ENCODE peak calls at places on chromosomes 3 and 15, in four cellular contexts. E is H9, D is H1, V is mesendoderm. G is an unnamed sample. For H3K27me3, the result is how much of the 10 kb centered on the place peaks cover.

GRCh38 chr15:65110676-65111292 is 4.2 kb downstream of the UBAP1L start:
- DNase-seq in E (no peak), V (peak), D (no peak), G (peak)

GRCh38 chr15:71362556-71362955 is 247.3 kb downstream of the THSD4 start:
- DNase-seq in E (no peak), V (no peak), D (no peak), G (no peak)

GRCh38 chr3:113210608-113211369 is 568 bp upstream of the BOC start:
- DNase-seq in D (peak), V (peak), E (peak), G (no peak)

GRCh38 chr15:60745469-60745971 is 266.6 kb upstream of the ICE2 start:
- DNase-seq in E (no peak), D (no peak), V (no peak), G (peak)

GRCh38 chr3:58711871-58712270 is 45.3 kb upstream of the FAM3D start:
- DNase-seq in V (no peak), E (no peak), D (no peak), G (no peak)

GRCh38 chr15:25424073-25424472 is 14.8 kb downstream of the UBE3A start:
- DNase-seq in D (no peak), V (no peak), E (no peak), G (no peak)

GRCh38 chr3:17825298-17825697 is 82.9 kb upstream of the TBC1D5 start:
- DNase-seq in D (no peak), V (no peak), E (no peak), G (no peak)

GRCh38 chr3:42148982-42149432 is 57.9 kb downstream of the TRAK1 start:
- DNase-seq in D (peak), E (peak), V (peak), G (peak)

GRCh38 chr3:32310918-32311839 is 72.7 kb downstream of the CMTM8 start:
- DNase-seq in D (no peak), E (no peak), V (no peak), G (no peak)

GRCh38 chr3:71069797-71070196 is 513.7 kb downstream of the FOXP1 start:
- DNase-seq in D (peak), E (peak), V (peak), G (no peak)

GRCh38 chr3:175726228-175726627 is 867.1 kb downstream of the NAALADL2 start:
- DNase-seq in D (no peak), E (no peak), V (no peak), G (no peak)

GRCh38 chr3:58560771-58561311 is 16.4 kb downstream of the FAM107A start:
- DNase-seq in E (peak), D (peak), V (peak), G (peak)

GRCh38 chr3:113495035-113495434 is 19.9 kb downstream of the SPICE1 start:
- DNase-seq in V (peak), E (no peak), D (no peak), G (peak)

GRCh38 chr3:186821429-186822367 is 15.4 kb upstream of the RFC4 start:
- DNase-seq in E (no peak), D (no peak), V (peak), G (peak)

GRCh38 chr3:65334045-65334665 is 646.4 kb upstream of the ADAMTS9 start:
- DNase-seq in E (peak), D (peak), V (no peak), G (no peak)

GRCh38 chr15:36769110-36769509 is 189.7 kb downstream of the CDIN1 start:
- DNase-seq in V (no peak), D (no peak), E (no peak), G (peak)

GRCh38 chr3:32817561-32818430 is at the start of gene TRIM71:
- DNase-seq in V (peak), E (no peak), D (no peak), G (no peak)

GRCh38 chr3:164608554-164609276 is 469.6 kb downstream of the SI start:
- DNase-seq in E (no peak), D (no peak), V (no peak), G (no peak)

GRCh38 chr3:115623414-115623868 is at the start of gene GAP43:
- DNase-seq in D (peak), E (peak), V (peak), G (peak)

GRCh38 chr15:51708013-51708412 is 26.7 kb downstream of the SCG3 start:
- DNase-seq in V (no peak), E (no peak), D (no peak), G (no peak)

GRCh38 chr15:77505556-77505955 is 84.9 kb downstream of the HMG20A start:
- DNase-seq in D (no peak), E (no peak), V (no peak), G (no peak)

GRCh38 chr3:140092883-140093536 is 158.0 kb downstream of the CLSTN2 start:
- DNase-seq in V (peak), E (peak), D (peak), G (no peak)

GRCh38 chr15:40100133-40100946 is 8.3 kb downstream of the BMF start:
- DNase-seq in E (no peak), D (no peak), V (no peak), G (no peak)

GRCh38 chr3:177705976-177706866 is 508.9 kb upstream of the TBL1XR1 start:
- DNase-seq in V (no peak), D (no peak), E (no peak), G (no peak)

GRCh38 chr3:10532939-10533730 is 27.7 kb upstream of the ATP2B2 start:
- DNase-seq in V (no peak), E (peak), D (peak), G (no peak)

GRCh38 chr3:13176445-13176844 is 103.2 kb upstream of the IQSEC1 start:
- DNase-seq in V (no peak), D (no peak), E (no peak), G (no peak)

GRCh38 chr15:66739287-66739686 is 37.3 kb downstream of the SMAD6 start:
- DNase-seq in D (no peak), V (no peak), E (no peak), G (no peak)

GRCh38 chr3:159804726-159805410 is 183.8 kb upstream of the IL12A start:
- DNase-seq in E (peak), D (peak), V (peak), G (peak)

GRCh38 chr3:30894521-30895289 is at the start of gene GADL1:
- DNase-seq in E (peak), V (peak), D (peak), G (peak)

GRCh38 chr15:73732911-73733310 is 20.2 kb downstream of the INSYN1 start:
- DNase-seq in D (no peak), E (no peak), V (no peak), G (no peak)

GRCh38 chr3:19365471-19365870 is 217.2 kb downstream of the KCNH8 start:
- DNase-seq in D (no peak), V (no peak), E (no peak), G (no peak)

GRCh38 chr3:64554086-64554920 is 133.5 kb downstream of the ADAMTS9 start:
- DNase-seq in V (no peak), D (no peak), E (no peak), G (no peak)

GRCh38 chr3:106341090-106341489 is 472.3 kb upstream of the CBLB start:
- DNase-seq in D (no peak), V (no peak), E (no peak), G (peak)

GRCh38 chr3:5013021-5013906 is 34.0 kb downstream of the BHLHE40 start:
- DNase-seq in V (peak), E (peak), D (no peak), G (peak)

GRCh38 chr3:140216249-140216648 is 281.3 kb downstream of the CLSTN2 start:
- DNase-seq in D (no peak), E (no peak), V (peak), G (no peak)

GRCh38 chr15:96270581-96271172 is 59.8 kb upstream of the NR2F2 start:
- DNase-seq in D (no peak), V (no peak), E (no peak), G (peak)

GRCh38 chr3:46464326-46465195 is at the start of gene LTF:
- DNase-seq in D (peak), V (no peak), E (peak), G (no peak)

GRCh38 chr3:127035672-127036071 is 52.8 kb downstream of the PLXNA1 start:
- DNase-seq in D (no peak), E (no peak), V (no peak), G (peak)

GRCh38 chr3:56591256-56591655 is 34.3 kb downstream of the CCDC66 start:
- DNase-seq in E (no peak), V (no peak), D (no peak), G (peak)

GRCh38 chr15:86916671-86917450 is 837.2 kb downstream of the AGBL1 start:
- DNase-seq in E (no peak), V (no peak), D (no peak), G (no peak)

DNA sequence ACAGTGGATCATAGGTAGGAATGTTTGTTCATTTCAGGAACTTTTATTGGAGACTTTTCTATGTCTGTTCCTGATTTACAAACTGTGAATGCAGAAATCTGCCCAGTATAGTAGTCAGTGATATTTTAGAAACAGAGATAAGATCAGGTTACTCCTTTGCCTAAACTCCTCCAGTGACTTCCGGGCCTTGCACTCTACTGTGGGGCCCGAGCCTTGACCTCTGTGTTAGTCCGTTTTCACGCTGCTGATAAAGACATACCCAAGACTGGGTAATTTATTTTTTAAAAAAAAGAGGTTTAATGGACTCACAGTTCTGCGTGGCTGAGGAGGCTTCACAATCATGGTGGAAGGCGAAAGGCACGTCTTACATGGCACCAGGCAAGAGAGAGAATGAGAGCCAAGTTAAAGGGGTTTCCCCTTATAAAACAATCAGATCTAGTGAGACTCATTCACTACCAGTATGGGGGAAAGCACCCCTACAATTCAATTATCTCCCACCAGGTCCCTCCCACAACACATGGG is 127.1 kb downstream of the DNAJB8 start:
- DNase-seq in D (no peak), E (no peak), V (no peak), G (no peak)
- H4K5ac ChIP-seq in D (no peak), E (no peak), V (no peak), G (no peak)

DNA sequence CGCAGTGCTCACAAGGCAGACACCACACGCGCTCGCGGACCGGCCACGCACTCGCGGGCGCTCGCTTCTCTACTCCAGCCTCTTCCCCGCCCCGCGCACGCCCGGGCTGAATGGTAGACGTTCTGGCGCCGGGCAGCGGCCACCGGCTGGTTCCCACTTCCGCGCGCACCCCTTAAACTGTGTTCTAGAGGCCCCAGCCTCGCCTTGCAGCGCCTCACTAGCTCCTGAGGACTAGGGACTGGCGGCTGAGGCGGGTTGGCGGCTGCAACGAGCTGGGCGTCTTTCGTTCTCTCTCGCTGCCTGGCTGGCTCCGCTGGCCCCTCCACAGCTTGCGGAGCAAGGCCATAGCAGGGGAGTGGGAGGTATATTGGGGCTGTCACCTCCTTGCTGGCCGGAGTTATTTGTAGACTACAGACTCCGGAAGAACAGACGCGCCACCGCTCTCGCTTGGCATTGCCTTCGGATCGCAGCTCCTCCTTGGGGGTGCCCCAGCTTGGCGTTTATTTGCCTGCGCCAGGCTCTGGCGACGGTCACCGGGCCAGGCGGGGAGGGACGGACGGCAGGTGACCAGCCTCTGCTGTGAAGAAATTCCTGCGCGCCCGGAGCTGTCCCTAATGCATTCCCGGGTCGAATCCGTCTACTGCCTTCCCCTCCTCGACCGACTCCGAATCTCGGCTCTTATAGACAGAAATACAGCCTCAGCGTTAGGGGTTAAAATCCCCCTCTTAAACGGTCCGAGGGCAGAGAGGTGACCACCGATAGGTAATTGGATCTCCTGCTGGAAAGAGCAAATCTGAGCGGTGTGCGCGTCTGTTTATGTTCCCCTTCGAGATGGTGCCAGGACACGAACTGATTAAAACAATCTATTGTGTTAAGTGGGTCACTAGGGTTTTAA is 1.3 kb downstream of the GREM1 start:
- DNase-seq in V (peak), D (peak), E (peak), G (no peak)
- H3K27me3 ChIP-seq in V (under half), D (half or more), E (half or more), G (under half)

GRCh38 chr15:23372284-23372683 is 17.7 kb downstream of the GOLGA8S start:
- DNase-seq in E (no peak), V (peak), D (no peak), G (no peak)
- H4K5ac ChIP-seq in E (no peak), V (no peak), D (no peak), G (no peak)

GRCh38 chr3:171862392-171862791 is 19.2 kb downstream of the TMEM212 start:
- DNase-seq in D (no peak), V (no peak), E (no peak), G (no peak)
- H3K27me3 ChIP-seq in D (under half), V (under half), E (under half), G (under half)

DNA sequence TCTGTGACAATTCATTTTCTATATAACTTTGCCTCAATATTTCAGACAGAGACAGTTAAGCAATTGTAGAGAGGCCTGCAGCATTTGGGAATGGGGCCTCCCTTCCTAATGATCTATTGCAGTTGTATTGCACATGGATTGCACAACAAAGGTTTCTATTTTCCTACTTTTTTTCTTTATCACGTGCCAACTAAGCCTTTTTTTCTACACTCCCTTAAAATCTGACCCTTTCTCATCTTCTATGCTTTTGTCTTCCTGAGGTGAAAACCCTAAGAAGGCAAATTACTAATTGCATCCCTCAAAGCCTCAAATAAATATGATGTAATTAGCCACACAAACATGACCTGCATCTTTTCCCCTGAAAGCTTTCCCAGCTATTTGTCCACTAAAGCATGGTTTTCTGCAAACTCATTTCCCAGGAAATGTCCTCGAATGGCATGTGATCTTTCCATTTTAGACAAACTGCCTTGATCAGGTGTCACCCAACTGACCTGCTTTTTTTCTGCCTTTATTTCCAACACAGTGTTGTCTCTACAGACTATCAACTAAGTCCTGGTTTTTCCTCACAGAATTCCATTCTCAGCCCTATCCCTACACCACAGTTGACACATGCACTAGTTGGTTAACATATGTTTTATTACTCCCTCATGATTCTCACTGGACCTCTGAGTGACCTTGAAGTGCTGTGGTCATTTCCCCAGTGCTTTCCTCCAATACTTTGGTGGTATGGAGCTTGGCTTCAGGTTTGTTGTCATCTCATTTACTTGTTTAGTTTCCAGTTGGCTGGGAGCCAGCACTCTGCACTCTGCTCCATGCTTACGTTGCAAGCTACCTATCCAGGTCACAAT is 31.9 kb upstream of the TSC22D2 start:
- DNase-seq in V (no peak), E (no peak), D (no peak), G (peak)
- H4K5ac ChIP-seq in V (no peak), E (no peak), D (no peak), G (no peak)